ENCODE peak calls at places on chromosomes 4 and X, in nine cellular contexts. J, V, N, K, M, A, W, L and X are unnamed samples.

GRCh38 chrX:153537526-153538295 is 20.3 kb downstream of the ATP2B3 start:
- DNase-seq in J (no peak), V (peak), N (no peak), K (no peak), M (no peak), A (no peak), W (no peak), L (no peak), X (no peak)

GRCh38 chrX:3362956-3363355 is 16.5 kb upstream of the MXRA5 start:
- DNase-seq in J (no peak), V (peak), N (no peak), K (no peak), M (no peak), A (no peak), W (no peak), L (no peak), X (no peak)

GRCh38 chr4:184389978-184390518 is 84.3 kb downstream of the IRF2 start:
- DNase-seq in J (no peak), V (no peak), N (peak), K (no peak), M (no peak), A (peak), W (no peak), L (no peak), X (no peak)

GRCh38 chrX:115031989-115032388 is 14.6 kb upstream of the IL13RA2 start:
- DNase-seq in J (no peak), V (no peak), N (no peak), K (no peak), M (no peak), A (no peak), W (no peak), L (no peak), X (no peak)

GRCh38 chrX:22406332-22406731 is 133.6 kb downstream of the CBLL2 start:
- DNase-seq in J (peak), V (no peak), N (no peak), K (no peak), M (no peak), A (no peak), W (no peak), L (no peak), X (no peak)

GRCh38 chrX:40106677-40107290 is 9.0 kb upstream of the BCOR start:
- DNase-seq in J (no peak), V (no peak), N (peak), K (no peak), M (no peak), A (no peak), W (peak), L (no peak), X (no peak)

GRCh38 chr4:151917145-151917775 is 156.5 kb upstream of the GATB start:
- DNase-seq in J (no peak), V (no peak), N (no peak), K (no peak), M (no peak), A (peak), W (no peak), L (no peak), X (no peak)

GRCh38 chrX:38664285-38664684 is 102.9 kb downstream of the TSPAN7 start:
- DNase-seq in J (peak), V (peak), N (peak), K (peak), M (no peak), A (no peak), W (no peak), L (peak), X (no peak)

GRCh38 chrX:123093792-123094191 is 90.3 kb upstream of the GRIA3 start:
- DNase-seq in J (no peak), V (no peak), N (no peak), K (no peak), M (no peak), A (no peak), W (no peak), L (no peak), X (no peak)